ENCODE peak calls at places on chromosomes 1 and 21, in seven cellular contexts. B, E, T, O, F, V and Q are unnamed samples.

GRCh38 chr1:228781161-228781771 is 46.0 kb downstream of the RHOU start:
- DNase-seq in B (peak; percentile 96), E (no peak), T (no peak), O (no peak), F (peak; percentile 89), V (no peak), Q (no peak)

GRCh38 chr1:226135059-226135651 is 51.4 kb downstream of the ACBD3 start:
- DNase-seq in B (no peak), E (no peak), T (peak; percentile 75), O (no peak), F (no peak), V (no peak), Q (peak; percentile 6)

GRCh38 chr1:212432163-212432705 is 486 bp upstream of the NENF start:
- DNase-seq in B (peak; percentile 4), E (no peak), T (no peak), O (no peak), F (peak; percentile 31), V (no peak), Q (no peak)

GRCh38 chr1:118333601-118334241 is 148.7 kb upstream of the SPAG17 start:
- DNase-seq in B (no peak), E (no peak), T (no peak), O (no peak), F (peak; percentile 26), V (no peak), Q (no peak)

GRCh38 chr21:34344058-34344425 is 19.8 kb upstream of the KCNE2 start:
- DNase-seq in B (no peak), E (no peak), T (no peak), O (no peak), F (no peak), V (no peak), Q (peak; percentile 77)

GRCh38 chr1:155134858-155135415 is 715 bp upstream of the SLC50A1 start:
- DNase-seq in B (no peak), E (no peak), T (peak; percentile 93), O (no peak), F (peak; percentile 97), V (no peak), Q (peak; percentile 86)

GRCh38 chr1:51708911-51709760 is 92.2 kb downstream of the OSBPL9 start:
- DNase-seq in B (no peak), E (no peak), T (no peak), O (no peak), F (no peak), V (no peak), Q (peak; percentile 4)

GRCh38 chr1:57024855-57025254 is 59.0 kb upstream of the C8B start:
- DNase-seq in B (no peak), E (no peak), T (no peak), O (no peak), F (no peak), V (no peak), Q (peak; percentile 19)

GRCh38 chr1:43144228-43144627 is 27.9 kb downstream of the EBNA1BP2 start:
- DNase-seq in B (no peak), E (no peak), T (no peak), O (no peak), F (peak; percentile 18), V (no peak), Q (no peak)

GRCh38 chr1:101236546-101237228 is at the start of gene S1PR1:
- DNase-seq in B (no peak), E (peak; percentile 64), T (peak; percentile 91), O (no peak), F (peak; percentile 52), V (no peak), Q (peak; percentile 53)

GRCh38 chr1:11527541-11528452 is 48.8 kb downstream of the DISP3 start:
- DNase-seq in B (no peak), E (no peak), T (no peak), O (no peak), F (no peak), V (no peak), Q (no peak)

GRCh38 chr1:54857066-54857660 is 29.8 kb downstream of the DHCR24 start:
- DNase-seq in B (no peak), E (no peak), T (no peak), O (no peak), F (peak; percentile 47), V (no peak), Q (no peak)

GRCh38 chr1:154870117-154870571 is at the start of gene KCNN3:
- DNase-seq in B (peak; percentile 90), E (peak; percentile 38), T (peak; percentile 94), O (peak; percentile 97), F (peak; percentile 96), V (peak; percentile 91), Q (peak; percentile 90)

GRCh38 chr1:221573727-221574126 is 168.2 kb downstream of the DUSP10 start:
- DNase-seq in B (no peak), E (no peak), T (no peak), O (no peak), F (peak; percentile 18), V (no peak), Q (no peak)

GRCh38 chr1:153542956-153543737 is 2.4 kb upstream of the S100A5 start:
- DNase-seq in B (no peak), E (no peak), T (no peak), O (no peak), F (no peak), V (no peak), Q (no peak)

GRCh38 chr1:26983863-26984262 is 9.6 kb upstream of the TRNP1 start:
- DNase-seq in B (no peak), E (no peak), T (no peak), O (no peak), F (no peak), V (no peak), Q (no peak)

GRCh38 chr1:172894345-172895049 is 156.2 kb downstream of the TNFSF18 start:
- DNase-seq in B (no peak), E (no peak), T (no peak), O (peak; percentile 12), F (no peak), V (no peak), Q (no peak)

GRCh38 chr1:20058531-20058930 is 11.5 kb upstream of the PLA2G5 start:
- DNase-seq in B (no peak), E (no peak), T (no peak), O (peak; percentile 27), F (peak; percentile 52), V (no peak), Q (no peak)

GRCh38 chr1:214466759-214467585 is 84.4 kb downstream of the PTPN14 start:
- DNase-seq in B (no peak), E (no peak), T (no peak), O (no peak), F (no peak), V (no peak), Q (no peak)

GRCh38 chr1:42684139-42684538 is 1.9 kb downstream of the YBX1 start:
- DNase-seq in B (no peak), E (no peak), T (no peak), O (peak; percentile 31), F (peak; percentile 13), V (no peak), Q (no peak)

GRCh38 chr1:18962855-18963737 is 6.6 kb upstream of the IFFO2 start:
- DNase-seq in B (no peak), E (no peak), T (no peak), O (no peak), F (no peak), V (no peak), Q (no peak)